ENCODE peak calls at places on chromosomes 16 and 17, in four cellular contexts. P is lower lobe of right lung; I is stimulated activated naive B cell treated with anti-CD40 and anti-IgM and Interleukin-4, amounts not matched to agents 10 μg/mL and 1 μg/mL and 100 μg/mL, for 72 hours; G is activated T-cell treated with anti-CD3 and anti-CD28 coated beads, Interleukin-2, amount 50 U/mL, for 4 hours. D is an unnamed sample.

GRCh38 chr17:6496636-6497441 is 52.6 kb downstream of the PIMREG start:
- ATAC-seq in P (no peak), I (peak; percentile 76), G (no peak), D (no peak)

GRCh38 chr17:76241205-76241539 is 879 bp upstream of the RNF157 start:
- ATAC-seq in P (peak; percentile 48), I (no peak), G (no peak), D (no peak)

GRCh38 chr16:55476625-55477533 is 2.1 kb upstream of the MMP2 start:
- ATAC-seq in P (no peak), I (no peak), G (no peak), D (no peak)

GRCh38 chr17:77875051-77875780 is 83.3 kb upstream of the TNRC6C start:
- ATAC-seq in P (no peak), I (no peak), G (no peak), D (no peak)

GRCh38 chr17:48070195-48070594 is 22.0 kb downstream of the NFE2L1 start:
- ATAC-seq in P (no peak), I (no peak), G (no peak), D (no peak)

GRCh38 chr17:73288534-73289302 is 23.1 kb downstream of the CDC42EP4 start:
- ATAC-seq in P (peak; percentile 76), I (no peak), G (no peak), D (no peak)

GRCh38 chr17:80826955-80827645 is 164.5 kb upstream of the CHMP6 start:
- ATAC-seq in P (peak; percentile 53), I (peak; percentile 90), G (peak; percentile 43), D (peak; percentile 24)

GRCh38 chr16:79756571-79756970 is 156.0 kb upstream of the MAF start:
- ATAC-seq in P (no peak), I (no peak), G (peak; percentile 53), D (no peak)

GRCh38 chr16:72927199-72928088 is 120.5 kb downstream of the ZFHX3 start:
- ATAC-seq in P (peak; percentile 86), I (no peak), G (no peak), D (no peak)

GRCh38 chr16:66551362-66551761 is 1.0 kb upstream of the CKLF start:
- ATAC-seq in P (peak; percentile 21), I (peak; percentile 38), G (peak; percentile 28), D (peak; percentile 29)

GRCh38 chr17:76546556-76547182 is 6.8 kb downstream of the PRCD start:
- ATAC-seq in P (no peak), I (no peak), G (no peak), D (no peak)

GRCh38 chr17:55741353-55741700 is 9.5 kb upstream of the PCTP start:
- ATAC-seq in P (no peak), I (no peak), G (no peak), D (no peak)

GRCh38 chr16:31508706-31509523 is 724 bp upstream of the RUSF1 start:
- ATAC-seq in P (peak; percentile 10), I (no peak), G (no peak), D (no peak)

GRCh38 chr17:29117440-29117753 is 62.8 kb downstream of the MYO18A start:
- ATAC-seq in P (peak; percentile 5), I (peak; percentile 22), G (no peak), D (no peak)

GRCh38 chr16:55645986-55646385 is 9.8 kb upstream of the SLC6A2 start:
- ATAC-seq in P (no peak), I (no peak), G (no peak), D (no peak)

GRCh38 chr17:6101706-6102105 is 31.5 kb downstream of the WSCD1 start:
- ATAC-seq in P (no peak), I (no peak), G (no peak), D (no peak)

GRCh38 chr16:80739523-80739922 is 64.9 kb downstream of the CDYL2 start:
- ATAC-seq in P (no peak), I (peak; percentile 33), G (no peak), D (peak; percentile 32)

GRCh38 chr17:39591958-39592954 is 15.5 kb downstream of the NEUROD2 start:
- ATAC-seq in P (peak; percentile 63), I (peak; percentile 20), G (no peak), D (no peak)

GRCh38 chr17:78304549-78305037 is 55.3 kb downstream of the SOCS3 start:
- ATAC-seq in P (peak; percentile 55), I (no peak), G (no peak), D (no peak)

GRCh38 chr17:33272438-33272837 is 20.7 kb downstream of the ASIC2 start:
- ATAC-seq in P (no peak), I (no peak), G (no peak), D (no peak)

GRCh38 chr16:17211797-17212196 is 259.0 kb downstream of the XYLT1 start:
- ATAC-seq in P (no peak), I (peak; percentile 27), G (peak; percentile 65), D (no peak)

GRCh38 chr16:65285128-65286120 is 163.6 kb upstream of the CDH11 start:
- ATAC-seq in P (no peak), I (no peak), G (no peak), D (no peak)

GRCh38 chr16:3776316-3776715 is 59.0 kb upstream of the TRAP1 start:
- ATAC-seq in P (peak; percentile 94), I (no peak), G (no peak), D (no peak)

GRCh38 chr16:58027341-58028167 is 2.0 kb downstream of the MMP15 start:
- ATAC-seq in P (peak; percentile 51), I (no peak), G (no peak), D (no peak)

GRCh38 chr17:66778531-66778930 is 56.4 kb upstream of the CACNG5 start:
- ATAC-seq in P (no peak), I (no peak), G (no peak), D (no peak)

GRCh38 chr17:36089888-36090836 is at the start of gene CCL3:
- ATAC-seq in P (peak; percentile 35), I (peak; percentile 83), G (peak; percentile 71), D (peak; percentile 69)

GRCh38 chr17:32100971-32101631 is 41.2 kb upstream of the RHOT1 start:
- ATAC-seq in P (peak; percentile 80), I (no peak), G (no peak), D (no peak)

GRCh38 chr17:31583795-31584340 is 192.4 kb downstream of the RAB11FIP4 start:
- ATAC-seq in P (no peak), I (no peak), G (no peak), D (no peak)

GRCh38 chr16:346587-346986 is 5.9 kb downstream of the AXIN1 start:
- ATAC-seq in P (peak; percentile 66), I (no peak), G (no peak), D (no peak)

GRCh38 chr17:385836-386144 is 33.2 kb upstream of the RPH3AL start:
- ATAC-seq in P (no peak), I (no peak), G (peak; percentile 67), D (no peak)

GRCh38 chr17:77479372-77479781 is 338.6 kb downstream of the SEC14L1 start:
- ATAC-seq in P (no peak), I (no peak), G (no peak), D (no peak)

GRCh38 chr16:23678430-23679273 is at the start of gene PLK1:
- ATAC-seq in P (peak; percentile 97), I (peak; percentile 96), G (peak; percentile 99), D (peak; percentile 96)

GRCh38 chr16:84209989-84210388 is 19.0 kb downstream of the ADAD2 start:
- ATAC-seq in P (no peak), I (no peak), G (no peak), D (no peak)

GRCh38 chr16:53545433-53545832 is 42.4 kb upstream of the AKTIP start:
- ATAC-seq in P (no peak), I (no peak), G (peak; percentile 50), D (no peak)